ENCODE peak calls at places on chromosomes 16 and 17, in eight cellular contexts. One of them, this sample, is unnamed.
A peak's percentile ranks its signal among the peaks of the same experiment; 100 is the strongest.

GRCh38 chr16:53882310-53882709 is 178.4 kb downstream of the FTO start:
- DNase-seq in stimulated activated CD8-positive, alpha-beta memory T cell treated with anti-CD3 and anti-CD28 coated beads, Interleukin-7, amount 100 ng/mL, for 24 hours: no peak
- DNase-seq in activated T-cell treated with anti-CD3 and anti-CD28 coated beads for 24 hours: no peak
- DNase-seq in MM.1S: no peak
- DNase-seq in stimulated activated naive CD4-positive, alpha-beta T cell: no peak
- DNase-seq in stimulated activated CD4-positive, alpha-beta T cell treated with anti-CD3 and anti-CD28 coated beads, Interleukin-4, amount 100 ng/mL, for 24 hours: no peak
- DNase-seq in progenitor cell of endocrine pancreas: no peak
- DNase-seq in GM12892: no peak
- DNase-seq in this sample: no peak

GRCh38 chr17:48995332-48995870 is 1.8 kb upstream of the IGF2BP1 start:
- DNase-seq in progenitor cell of endocrine pancreas: no peak
- DNase-seq in stimulated activated naive CD4-positive, alpha-beta T cell: no peak
- DNase-seq in GM12892: no peak
- DNase-seq in activated T-cell treated with anti-CD3 and anti-CD28 coated beads for 24 hours: no peak
- DNase-seq in stimulated activated CD8-positive, alpha-beta memory T cell treated with anti-CD3 and anti-CD28 coated beads, Interleukin-7, amount 100 ng/mL, for 24 hours: no peak
- DNase-seq in stimulated activated CD4-positive, alpha-beta T cell treated with anti-CD3 and anti-CD28 coated beads, Interleukin-4, amount 100 ng/mL, for 24 hours: no peak
- DNase-seq in MM.1S: no peak
- DNase-seq in this sample: no peak

GRCh38 chr16:75273054-75273925 is 21.9 kb upstream of the BCAR1 start:
- DNase-seq in stimulated activated CD4-positive, alpha-beta T cell treated with anti-CD3 and anti-CD28 coated beads, Interleukin-4, amount 100 ng/mL, for 24 hours: no peak
- DNase-seq in activated T-cell treated with anti-CD3 and anti-CD28 coated beads for 24 hours: no peak
- DNase-seq in progenitor cell of endocrine pancreas: no peak
- DNase-seq in stimulated activated naive CD4-positive, alpha-beta T cell: no peak
- DNase-seq in GM12892: no peak
- DNase-seq in MM.1S: no peak
- DNase-seq in stimulated activated CD8-positive, alpha-beta memory T cell treated with anti-CD3 and anti-CD28 coated beads, Interleukin-7, amount 100 ng/mL, for 24 hours: no peak
- DNase-seq in this sample: no peak

GRCh38 chr17:64661731-64661980 is 451 bp downstream of the SMURF2 start:
- DNase-seq in GM12892: no peak
- DNase-seq in stimulated activated CD8-positive, alpha-beta memory T cell treated with anti-CD3 and anti-CD28 coated beads, Interleukin-7, amount 100 ng/mL, for 24 hours: no peak
- DNase-seq in stimulated activated naive CD4-positive, alpha-beta T cell: peak; percentile 34
- DNase-seq in activated T-cell treated with anti-CD3 and anti-CD28 coated beads for 24 hours: no peak
- DNase-seq in MM.1S: no peak
- DNase-seq in stimulated activated CD4-positive, alpha-beta T cell treated with anti-CD3 and anti-CD28 coated beads, Interleukin-4, amount 100 ng/mL, for 24 hours: no peak
- DNase-seq in progenitor cell of endocrine pancreas: peak; percentile 51
- DNase-seq in this sample: no peak

GRCh38 chr17:7932483-7932891 is 481 bp downstream of the CNTROB start:
- DNase-seq in stimulated activated CD4-positive, alpha-beta T cell treated with anti-CD3 and anti-CD28 coated beads, Interleukin-4, amount 100 ng/mL, for 24 hours: peak; percentile 31
- DNase-seq in GM12892: no peak
- DNase-seq in stimulated activated naive CD4-positive, alpha-beta T cell: no peak
- DNase-seq in stimulated activated CD8-positive, alpha-beta memory T cell treated with anti-CD3 and anti-CD28 coated beads, Interleukin-7, amount 100 ng/mL, for 24 hours: no peak
- DNase-seq in MM.1S: peak; percentile 16
- DNase-seq in progenitor cell of endocrine pancreas: no peak
- DNase-seq in activated T-cell treated with anti-CD3 and anti-CD28 coated beads for 24 hours: no peak
- DNase-seq in this sample: no peak

GRCh38 chr16:29029168-29029994 is 44.5 kb downstream of the LAT start:
- DNase-seq in stimulated activated CD4-positive, alpha-beta T cell treated with anti-CD3 and anti-CD28 coated beads, Interleukin-4, amount 100 ng/mL, for 24 hours: peak; percentile 94
- DNase-seq in MM.1S: no peak
- DNase-seq in GM12892: no peak
- DNase-seq in progenitor cell of endocrine pancreas: no peak
- DNase-seq in activated T-cell treated with anti-CD3 and anti-CD28 coated beads for 24 hours: peak; percentile 87
- DNase-seq in stimulated activated naive CD4-positive, alpha-beta T cell: peak; percentile 43
- DNase-seq in stimulated activated CD8-positive, alpha-beta memory T cell treated with anti-CD3 and anti-CD28 coated beads, Interleukin-7, amount 100 ng/mL, for 24 hours: peak; percentile 74
- DNase-seq in this sample: peak; percentile 80

GRCh38 chr17:78568494-78569115 is 8.6 kb downstream of the DNAH17 start:
- DNase-seq in progenitor cell of endocrine pancreas: no peak
- DNase-seq in stimulated activated CD8-positive, alpha-beta memory T cell treated with anti-CD3 and anti-CD28 coated beads, Interleukin-7, amount 100 ng/mL, for 24 hours: no peak
- DNase-seq in activated T-cell treated with anti-CD3 and anti-CD28 coated beads for 24 hours: no peak
- DNase-seq in GM12892: no peak
- DNase-seq in stimulated activated CD4-positive, alpha-beta T cell treated with anti-CD3 and anti-CD28 coated beads, Interleukin-4, amount 100 ng/mL, for 24 hours: no peak
- DNase-seq in stimulated activated naive CD4-positive, alpha-beta T cell: no peak
- DNase-seq in MM.1S: no peak
- DNase-seq in this sample: no peak

GRCh38 chr17:64095144-64095882 is 34.6 kb downstream of the ERN1 start:
- DNase-seq in activated T-cell treated with anti-CD3 and anti-CD28 coated beads for 24 hours: no peak
- DNase-seq in stimulated activated CD8-positive, alpha-beta memory T cell treated with anti-CD3 and anti-CD28 coated beads, Interleukin-7, amount 100 ng/mL, for 24 hours: no peak
- DNase-seq in stimulated activated naive CD4-positive, alpha-beta T cell: no peak
- DNase-seq in progenitor cell of endocrine pancreas: no peak
- DNase-seq in stimulated activated CD4-positive, alpha-beta T cell treated with anti-CD3 and anti-CD28 coated beads, Interleukin-4, amount 100 ng/mL, for 24 hours: no peak
- DNase-seq in GM12892: no peak
- DNase-seq in MM.1S: no peak
- DNase-seq in this sample: no peak

GRCh38 chr17:39107141-39107540 is 44.3 kb downstream of the PLXDC1 start:
- DNase-seq in stimulated activated CD8-positive, alpha-beta memory T cell treated with anti-CD3 and anti-CD28 coated beads, Interleukin-7, amount 100 ng/mL, for 24 hours: no peak
- DNase-seq in stimulated activated CD4-positive, alpha-beta T cell treated with anti-CD3 and anti-CD28 coated beads, Interleukin-4, amount 100 ng/mL, for 24 hours: no peak
- DNase-seq in stimulated activated naive CD4-positive, alpha-beta T cell: no peak
- DNase-seq in MM.1S: no peak
- DNase-seq in GM12892: no peak
- DNase-seq in activated T-cell treated with anti-CD3 and anti-CD28 coated beads for 24 hours: no peak
- DNase-seq in progenitor cell of endocrine pancreas: no peak
- DNase-seq in this sample: no peak

GRCh38 chr17:80260791-80261158 is at the start of gene RNF213:
- DNase-seq in progenitor cell of endocrine pancreas: peak; percentile 46
- DNase-seq in stimulated activated naive CD4-positive, alpha-beta T cell: peak; percentile 43
- DNase-seq in MM.1S: peak; percentile 46
- DNase-seq in GM12892: peak; percentile 75
- DNase-seq in activated T-cell treated with anti-CD3 and anti-CD28 coated beads for 24 hours: peak; percentile 25
- DNase-seq in stimulated activated CD4-positive, alpha-beta T cell treated with anti-CD3 and anti-CD28 coated beads, Interleukin-4, amount 100 ng/mL, for 24 hours: peak; percentile 49
- DNase-seq in stimulated activated CD8-positive, alpha-beta memory T cell treated with anti-CD3 and anti-CD28 coated beads, Interleukin-7, amount 100 ng/mL, for 24 hours: no peak
- DNase-seq in this sample: peak; percentile 62

GRCh38 chr17:37752482-37752881 is 7.6 kb upstream of the HNF1B start:
- DNase-seq in MM.1S: no peak
- DNase-seq in stimulated activated naive CD4-positive, alpha-beta T cell: no peak
- DNase-seq in GM12892: no peak
- DNase-seq in progenitor cell of endocrine pancreas: no peak
- DNase-seq in stimulated activated CD8-positive, alpha-beta memory T cell treated with anti-CD3 and anti-CD28 coated beads, Interleukin-7, amount 100 ng/mL, for 24 hours: no peak
- DNase-seq in stimulated activated CD4-positive, alpha-beta T cell treated with anti-CD3 and anti-CD28 coated beads, Interleukin-4, amount 100 ng/mL, for 24 hours: no peak
- DNase-seq in activated T-cell treated with anti-CD3 and anti-CD28 coated beads for 24 hours: no peak
- DNase-seq in this sample: no peak

GRCh38 chr16:20064931-20065330 is 8.8 kb downstream of the GPR139 start:
- DNase-seq in stimulated activated CD8-positive, alpha-beta memory T cell treated with anti-CD3 and anti-CD28 coated beads, Interleukin-7, amount 100 ng/mL, for 24 hours: no peak
- DNase-seq in GM12892: no peak
- DNase-seq in activated T-cell treated with anti-CD3 and anti-CD28 coated beads for 24 hours: no peak
- DNase-seq in stimulated activated naive CD4-positive, alpha-beta T cell: no peak
- DNase-seq in progenitor cell of endocrine pancreas: no peak
- DNase-seq in MM.1S: no peak
- DNase-seq in stimulated activated CD4-positive, alpha-beta T cell treated with anti-CD3 and anti-CD28 coated beads, Interleukin-4, amount 100 ng/mL, for 24 hours: no peak
- DNase-seq in this sample: no peak

This sample was measured in CD8-positive, alpha-beta T cell.